ENCODE peak calls at places on chromosomes 11 and 22, in four cellular contexts. One of them, this sample, is unnamed.

GRCh38 chr11:93236741-93237675 is 39.2 kb upstream of the SLC36A4 start:
- DNase-seq in K562: peak
- DNase-seq in HepG2: peak
- DNase-seq in A549: peak
- DNase-seq in this sample: no peak

GRCh38 chr22:38106814-38107578 is 3.5 kb downstream of the BAIAP2L2 start:
- DNase-seq in K562: no peak
- DNase-seq in A549: no peak
- DNase-seq in HepG2: no peak
- DNase-seq in this sample: no peak

GRCh38 chr11:70532066-70532440 is 133.7 kb downstream of the CTTN start:
- DNase-seq in K562: no peak
- DNase-seq in HepG2: no peak
- DNase-seq in A549: no peak
- DNase-seq in this sample: no peak

GRCh38 chr11:73578786-73579185 is 19.1 kb downstream of the FAM168A start:
- DNase-seq in A549: no peak
- DNase-seq in HepG2: peak
- DNase-seq in K562: no peak
- DNase-seq in this sample: no peak

GRCh38 chr11:111531156-111531555 is 9.4 kb upstream of the LAYN start:
- DNase-seq in HepG2: no peak
- DNase-seq in K562: no peak
- DNase-seq in A549: no peak
- DNase-seq in this sample: no peak

GRCh38 chr11:802018-802617 is 2.9 kb downstream of the PIDD1 start:
- DNase-seq in A549: no peak
- DNase-seq in HepG2: no peak
- DNase-seq in K562: no peak
- DNase-seq in this sample: no peak

GRCh38 chr11:62880231-62880802 is 379 bp upstream of the SLC3A2 start:
- DNase-seq in K562: no peak
- DNase-seq in HepG2: no peak
- DNase-seq in A549: peak
- DNase-seq in this sample: no peak

GRCh38 chr22:31160328-31160978 is 471 bp downstream of the RNF185 start:
- DNase-seq in A549: no peak
- DNase-seq in HepG2: no peak
- DNase-seq in K562: peak
- DNase-seq in this sample: no peak

GRCh38 chr11:118139578-118139977 is 13.0 kb downstream of the SCN4B start:
- DNase-seq in A549: no peak
- DNase-seq in K562: no peak
- DNase-seq in HepG2: no peak
- DNase-seq in this sample: no peak

GRCh38 chr11:102757823-102758549 is 22.4 kb downstream of the MMP10 start:
- DNase-seq in A549: no peak
- DNase-seq in K562: no peak
- DNase-seq in HepG2: no peak
- DNase-seq in this sample: no peak

GRCh38 chr11:104328514-104328912 is 164.6 kb upstream of the PDGFD start:
- DNase-seq in A549: no peak
- DNase-seq in HepG2: no peak
- DNase-seq in K562: no peak
- DNase-seq in this sample: no peak

GRCh38 chr22:29816128-29816527 is 21.9 kb downstream of the ASCC2 start:
- DNase-seq in K562: no peak
- DNase-seq in A549: no peak
- DNase-seq in HepG2: no peak
- DNase-seq in this sample: no peak

GRCh38 chr11:14451825-14452224 is 47.8 kb downstream of the COPB1 start:
- DNase-seq in A549: no peak
- DNase-seq in K562: no peak
- DNase-seq in HepG2: no peak
- DNase-seq in this sample: no peak

GRCh38 chr11:36147491-36147890 is 141.7 kb downstream of the COMMD9 start:
- DNase-seq in K562: no peak
- DNase-seq in HepG2: no peak
- DNase-seq in A549: no peak
- DNase-seq in this sample: no peak

GRCh38 chr11:130648601-130649000 is 200.2 kb downstream of the ADAMTS15 start:
- DNase-seq in K562: no peak
- DNase-seq in HepG2: no peak
- DNase-seq in A549: no peak
- DNase-seq in this sample: no peak

GRCh38 chr22:39405346-39406085 is 5.9 kb downstream of the TAB1 start:
- DNase-seq in HepG2: no peak
- DNase-seq in K562: no peak
- DNase-seq in A549: no peak
- DNase-seq in this sample: no peak

GRCh38 chr11:59206635-59207034 is 6.1 kb downstream of the MPEG1 start:
- DNase-seq in A549: peak
- DNase-seq in K562: peak
- DNase-seq in HepG2: peak
- DNase-seq in this sample: peak

GRCh38 chr11:128283445-128283844 is 303.9 kb downstream of the ETS1 start:
- DNase-seq in HepG2: no peak
- DNase-seq in K562: no peak
- DNase-seq in A549: no peak
- DNase-seq in this sample: no peak

GRCh38 chr11:108727665-108728064 is 62.8 kb downstream of the DDX10 start:
- DNase-seq in K562: no peak
- DNase-seq in HepG2: no peak
- DNase-seq in A549: no peak
- DNase-seq in this sample: no peak

GRCh38 chr11:102589047-102589459 is 36.1 kb downstream of the MMP20 start:
- DNase-seq in A549: no peak
- DNase-seq in K562: no peak
- DNase-seq in HepG2: no peak
- DNase-seq in this sample: no peak

GRCh38 chr11:62264004-62264403 is 6.0 kb upstream of the SCGB2A2 start:
- DNase-seq in K562: no peak
- DNase-seq in HepG2: no peak
- DNase-seq in A549: no peak
- DNase-seq in this sample: no peak

GRCh38 chr22:50307891-50308596 is 598 bp upstream of the PLXNB2 start:
- DNase-seq in K562: no peak
- DNase-seq in HepG2: no peak
- DNase-seq in A549: no peak
- DNase-seq in this sample: no peak

GRCh38 chr22:49957826-49958461 is 2.6 kb upstream of the PIM3 start:
- DNase-seq in A549: no peak
- DNase-seq in HepG2: no peak
- DNase-seq in K562: peak
- DNase-seq in this sample: no peak

GRCh38 chr11:71215372-71215965 is 36.9 kb downstream of the SHANK2 start:
- DNase-seq in A549: no peak
- DNase-seq in HepG2: no peak
- DNase-seq in K562: no peak
- DNase-seq in this sample: no peak

GRCh38 chr11:71477637-71478011 is 24.6 kb downstream of the NADSYN1 start:
- DNase-seq in A549: no peak
- DNase-seq in K562: no peak
- DNase-seq in HepG2: no peak
- DNase-seq in this sample: peak

GRCh38 chr11:10181811-10182210 is 112.2 kb downstream of the SBF2 start:
- DNase-seq in HepG2: peak
- DNase-seq in K562: no peak
- DNase-seq in A549: peak
- DNase-seq in this sample: no peak

GRCh38 chr22:31075961-31076360 is 5.2 kb upstream of the SMTN start:
- DNase-seq in HepG2: no peak
- DNase-seq in A549: no peak
- DNase-seq in K562: no peak
- DNase-seq in this sample: no peak

GRCh38 chr22:39348909-39349505 is 784 bp upstream of the SYNGR1 start:
- DNase-seq in A549: no peak
- DNase-seq in K562: no peak
- DNase-seq in HepG2: no peak
- DNase-seq in this sample: no peak

GRCh38 chr22:45212306-45212709 is 28.4 kb downstream of the KIAA0930 start:
- DNase-seq in HepG2: no peak
- DNase-seq in K562: peak
- DNase-seq in A549: peak
- DNase-seq in this sample: no peak

GRCh38 chr11:125163431-125164011 is 1.0 kb upstream of the PKNOX2 start:
- DNase-seq in K562: no peak
- DNase-seq in A549: no peak
- DNase-seq in HepG2: no peak
- DNase-seq in this sample: no peak

GRCh38 chr11:36007127-36007824 is 63.4 kb downstream of the LDLRAD3 start:
- DNase-seq in HepG2: no peak
- DNase-seq in A549: no peak
- DNase-seq in K562: no peak
- DNase-seq in this sample: no peak

GRCh38 chr11:79263001-79263400 is 177.8 kb downstream of the TENM4 start:
- DNase-seq in A549: no peak
- DNase-seq in HepG2: no peak
- DNase-seq in K562: no peak
- DNase-seq in this sample: no peak

GRCh38 chr22:37999640-38000272 is 15.4 kb upstream of the SOX10 start:
- DNase-seq in HepG2: no peak
- DNase-seq in A549: peak
- DNase-seq in K562: no peak
- DNase-seq in this sample: no peak

GRCh38 chr22:30822216-30823014 is 127.7 kb downstream of the OSBP2 start:
- DNase-seq in HepG2: no peak
- DNase-seq in K562: peak
- DNase-seq in A549: no peak
- DNase-seq in this sample: peak

GRCh38 chr11:109981028-109981636 is 112.1 kb upstream of the ZC3H12C start:
- DNase-seq in K562: no peak
- DNase-seq in HepG2: no peak
- DNase-seq in A549: no peak
- DNase-seq in this sample: no peak

GRCh38 chr11:109978895-109979294 is 114.3 kb upstream of the ZC3H12C start:
- DNase-seq in K562: no peak
- DNase-seq in A549: no peak
- DNase-seq in HepG2: no peak
- DNase-seq in this sample: no peak

GRCh38 chr11:109986488-109986887 is 106.7 kb upstream of the ZC3H12C start:
- DNase-seq in HepG2: no peak
- DNase-seq in K562: no peak
- DNase-seq in A549: no peak
- DNase-seq in this sample: no peak

GRCh38 chr11:109983358-109983757 is 109.8 kb upstream of the ZC3H12C start:
- DNase-seq in HepG2: no peak
- DNase-seq in A549: no peak
- DNase-seq in K562: no peak
- DNase-seq in this sample: no peak

DNA sequence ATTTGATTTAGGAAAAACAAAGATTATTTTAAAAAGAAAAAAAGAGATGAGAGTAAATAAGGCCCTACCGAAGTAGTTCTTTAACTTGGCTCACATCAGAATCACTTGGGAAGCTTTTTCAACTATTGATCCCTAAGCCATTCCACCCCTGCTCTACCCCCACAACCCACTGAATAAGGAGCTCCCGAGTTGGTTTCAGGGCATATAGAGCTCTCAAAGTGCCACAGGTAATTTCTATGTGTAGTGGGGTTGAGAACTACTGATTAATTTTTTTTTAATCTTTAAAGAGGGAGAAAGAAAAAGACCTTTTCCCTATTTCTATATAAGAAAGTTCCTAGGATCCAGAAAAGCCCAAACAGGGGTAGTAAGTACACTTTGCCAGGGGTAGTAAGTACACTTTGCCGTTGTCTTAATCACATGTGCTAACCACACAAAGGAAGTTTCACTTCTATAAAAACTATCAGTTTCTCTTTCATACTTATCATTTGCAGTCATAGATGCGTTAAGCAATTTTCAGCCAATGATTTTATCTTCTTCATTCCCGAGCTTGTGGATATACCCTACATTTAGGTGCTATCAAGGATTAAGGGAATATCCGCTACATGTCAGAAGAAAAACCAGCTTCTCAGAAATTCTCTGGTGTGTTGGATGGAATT is 108.4 kb upstream of the ZC3H12C start:
- DNase-seq in HepG2: no peak
- DNase-seq in K562: no peak
- DNase-seq in A549: no peak
- DNase-seq in this sample: no peak
- TF ChIP-seq JUN in HepG2: no peak
- TF ChIP-seq JUN in K562: no peak
- TF ChIP-seq JUN in A549: no peak
- TF ChIP-seq JUN in this sample: no peak

GRCh38 chr11:40293655-40294342 is 1165.7 kb downstream of the LRRC4C start:
- DNase-seq in K562: peak
- DNase-seq in A549: peak
- DNase-seq in HepG2: peak
- DNase-seq in this sample: peak
- TF ChIP-seq NR3C1 in K562: no peak
- TF ChIP-seq NR3C1 in A549: no peak
- TF ChIP-seq NR3C1 in HepG2: no peak
- TF ChIP-seq NR3C1 in this sample: no peak

DNA sequence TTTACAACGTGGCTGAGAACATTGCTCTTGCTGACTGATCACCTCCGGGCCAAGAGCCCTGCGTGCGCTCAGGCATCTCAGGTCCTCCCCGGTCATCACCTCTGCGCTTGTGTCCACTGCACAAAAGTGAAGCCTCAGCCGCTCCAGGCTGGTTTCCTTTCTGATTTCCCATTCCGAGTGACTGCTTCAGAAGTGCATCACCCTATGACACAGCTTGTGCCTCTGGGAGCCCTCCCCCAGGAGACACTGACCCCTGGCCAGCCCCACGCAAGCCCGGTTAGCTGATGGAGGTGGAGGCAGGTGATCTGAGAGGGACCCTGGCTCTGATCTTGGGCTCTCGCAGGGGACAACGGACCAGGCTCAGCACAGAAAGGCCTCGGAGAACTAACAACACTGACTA is 38.3 kb upstream of the GNB1L start:
- DNase-seq in K562: no peak
- DNase-seq in HepG2: no peak
- DNase-seq in A549: no peak
- DNase-seq in this sample: no peak
- TF ChIP-seq JUN in K562: no peak
- TF ChIP-seq JUN in HepG2: no peak
- TF ChIP-seq JUN in A549: no peak
- TF ChIP-seq JUN in this sample: no peak

GRCh38 chr22:36234211-36234610 is 5.1 kb downstream of the APOL2 start:
- DNase-seq in K562: no peak
- DNase-seq in A549: no peak
- DNase-seq in HepG2: no peak
- DNase-seq in this sample: no peak

GRCh38 chr22:36236338-36237319 is 2.7 kb downstream of the APOL2 start:
- DNase-seq in A549: no peak
- DNase-seq in HepG2: no peak
- DNase-seq in K562: no peak
- DNase-seq in this sample: no peak

GRCh38 chr22:36233796-36234195 is 5.5 kb downstream of the APOL2 start:
- DNase-seq in HepG2: no peak
- DNase-seq in K562: no peak
- DNase-seq in A549: no peak
- DNase-seq in this sample: no peak

GRCh38 chr22:36235585-36235984 is 3.7 kb downstream of the APOL2 start:
- DNase-seq in K562: no peak
- DNase-seq in HepG2: no peak
- DNase-seq in A549: no peak
- DNase-seq in this sample: no peak

GRCh38 chr22:36234919-36235318 is 4.4 kb downstream of the APOL2 start:
- DNase-seq in A549: no peak
- DNase-seq in K562: no peak
- DNase-seq in HepG2: no peak
- DNase-seq in this sample: no peak
- TF ChIP-seq NR3C1 in A549: no peak
- TF ChIP-seq NR3C1 in K562: no peak
- TF ChIP-seq NR3C1 in HepG2: no peak
- TF ChIP-seq NR3C1 in this sample: no peak